ENCODE peak calls at places on chromosomes 11 and 22, in four cellular contexts. R is epithelial cell of proximal tubule, M is mesothelial cell of epicardium, U is nephron progenitor cell. K is an unnamed sample.

GRCh38 chr11:96315476-96315875 is 27.5 kb downstream of the MAML2 start:
- DNase-seq in R (no peak), M (no peak), U (no peak), K (no peak)

GRCh38 chr11:87036756-87037449 is 831 bp upstream of the TMEM135 start:
- DNase-seq in R (no peak), M (no peak), U (no peak), K (no peak)

GRCh38 chr11:66324626-66325025 is 7.8 kb upstream of the CD248 start:
- DNase-seq in R (no peak), M (no peak), U (no peak), K (no peak)

GRCh38 chr11:2914475-2915195 is 14.6 kb downstream of the PHLDA2 start:
- DNase-seq in R (no peak), M (no peak), U (no peak), K (no peak)

GRCh38 chr11:7485854-7486425 is 634 bp downstream of the OLFML1 start:
- DNase-seq in R (no peak), M (no peak), U (no peak), K (no peak)

GRCh38 chr11:95863486-95864140 is 60.3 kb downstream of the MTMR2 start:
- DNase-seq in R (no peak), M (no peak), U (no peak), K (no peak)

GRCh38 chr11:20609727-20610707 is 10.6 kb downstream of the SLC6A5 start:
- DNase-seq in R (peak; percentile 61), M (peak; percentile 67), U (peak; percentile 94), K (peak; percentile 91)

GRCh38 chr11:117670443-117670842 is 126.6 kb downstream of the DSCAML1 start:
- DNase-seq in R (no peak), M (no peak), U (no peak), K (no peak)

GRCh38 chr11:80417681-80418080 is 976.9 kb upstream of the TENM4 start:
- DNase-seq in R (no peak), M (no peak), U (no peak), K (no peak)

GRCh38 chr11:26960265-26960664 is 33.6 kb upstream of the FIBIN start:
- DNase-seq in R (no peak), M (no peak), U (no peak), K (no peak)

GRCh38 chr11:64916040-64916847 is 765 bp downstream of the ATG2A start:
- DNase-seq in R (no peak), M (no peak), U (peak; percentile 35), K (no peak)

GRCh38 chr11:67452141-67452952 is at the start of gene GPR152:
- DNase-seq in R (no peak), M (no peak), U (no peak), K (no peak)

GRCh38 chr11:61494341-61495038 is 14.1 kb upstream of the LRRC10B start:
- DNase-seq in R (no peak), M (no peak), U (no peak), K (no peak)

GRCh38 chr11:61109671-61110070 is 7.4 kb downstream of the CD5 start:
- DNase-seq in R (no peak), M (no peak), U (no peak), K (no peak)

GRCh38 chr11:126969865-126970479 is 30.6 kb downstream of the KIRREL3 start:
- DNase-seq in R (no peak), M (no peak), U (peak; percentile 18), K (no peak)

GRCh38 chr22:49404576-49405199 is 423.0 kb downstream of the BRD1 start:
- DNase-seq in R (no peak), M (no peak), U (peak; percentile 31), K (peak; percentile 62)

GRCh38 chr11:110093407-110094297 is 460 bp downstream of the ZC3H12C start:
- DNase-seq in R (no peak), M (peak; percentile 32), U (peak; percentile 61), K (peak; percentile 78)

GRCh38 chr22:48490513-48491411 is 1336.9 kb downstream of the BRD1 start:
- DNase-seq in R (no peak), M (no peak), U (no peak), K (peak; percentile 63)

GRCh38 chr22:41302016-41302767 is 867 bp downstream of the ZC3H7B start:
- DNase-seq in R (no peak), M (peak; percentile 58), U (peak; percentile 75), K (peak; percentile 75)

GRCh38 chr11:65524010-65524746 is 705 bp upstream of the SCYL1 start:
- DNase-seq in R (no peak), M (no peak), U (no peak), K (no peak)

GRCh38 chr22:37803636-37804371 is 3.9 kb upstream of the GCAT start:
- DNase-seq in R (no peak), M (no peak), U (no peak), K (no peak)

GRCh38 chr22:35072939-35073338 is 7.0 kb downstream of the ISX start:
- DNase-seq in R (no peak), M (no peak), U (no peak), K (no peak)

GRCh38 chr11:114847599-114847998 is 169.3 kb downstream of the NXPE2 start:
- DNase-seq in R (no peak), M (no peak), U (no peak), K (no peak)

GRCh38 chr11:14443642-14444041 is 56.0 kb downstream of the COPB1 start:
- DNase-seq in R (no peak), M (no peak), U (no peak), K (no peak)

GRCh38 chr11:27696112-27696511 is 4.1 kb downstream of the BDNF start:
- DNase-seq in R (no peak), M (no peak), U (no peak), K (no peak)

GRCh38 chr11:117064275-117064674 is 34.0 kb downstream of the SIK3 start:
- DNase-seq in R (no peak), M (no peak), U (no peak), K (no peak)

GRCh38 chr22:41480397-41480735 is 11.4 kb downstream of the ACO2 start:
- DNase-seq in R (no peak), M (no peak), U (no peak), K (no peak)

GRCh38 chr22:25645964-25646363 is 81.5 kb downstream of the GRK3 start:
- DNase-seq in R (no peak), M (no peak), U (no peak), K (no peak)

GRCh38 chr22:20205964-20206708 is 55.3 kb upstream of the CCDC188 start:
- DNase-seq in R (no peak), M (no peak), U (no peak), K (no peak)

GRCh38 chr11:73292481-73292880 is 15.6 kb upstream of the ARHGEF17 start:
- DNase-seq in R (no peak), M (no peak), U (no peak), K (no peak)

GRCh38 chr11:117859713-117860112 is 16.7 kb downstream of the FXYD6 start:
- DNase-seq in R (no peak), M (no peak), U (no peak), K (no peak)

GRCh38 chr22:46609175-46609690 is 11.0 kb upstream of the GRAMD4 start:
- DNase-seq in R (no peak), M (no peak), U (no peak), K (no peak)

GRCh38 chr22:46612341-46612903 is 7.8 kb upstream of the GRAMD4 start:
- DNase-seq in R (no peak), M (no peak), U (no peak), K (no peak)

GRCh38 chr22:46611189-46611588 is 9.0 kb upstream of the GRAMD4 start:
- DNase-seq in R (no peak), M (no peak), U (no peak), K (no peak)

GRCh38 chr22:46609724-46610161 is 10.4 kb upstream of the GRAMD4 start:
- DNase-seq in R (no peak), M (no peak), U (no peak), K (no peak)

DNA sequence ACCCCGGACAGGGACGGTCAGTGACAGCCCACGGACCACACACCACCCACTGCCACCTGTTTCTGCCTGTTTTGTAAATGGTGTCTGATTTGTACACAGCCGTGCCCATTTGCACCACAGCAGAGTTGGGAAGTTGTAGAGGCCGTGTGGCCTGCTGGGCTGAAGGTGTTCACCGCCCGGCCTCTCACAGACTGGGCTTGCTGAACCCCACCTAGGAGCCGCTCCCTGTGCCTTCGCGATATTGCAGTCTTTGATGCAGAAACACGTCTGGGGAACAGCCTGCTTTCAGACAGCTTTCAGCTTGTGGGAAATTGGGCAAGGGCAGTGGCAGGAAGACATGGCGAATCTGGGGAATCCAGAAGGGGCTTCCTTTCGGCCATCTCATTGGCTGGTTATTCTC is 9.8 kb upstream of the GRAMD4 start:
- DNase-seq in R (no peak), M (no peak), U (no peak), K (no peak)
- TF ChIP-seq CTCF in R (no peak), M (no peak), U (no peak), K (no peak)

GRCh38 chr11:75597636-75598035 is 35.6 kb downstream of the SERPINH1 start:
- DNase-seq in R (no peak), M (no peak), U (peak; percentile 44), K (no peak)
- TF ChIP-seq CTCF in R (peak; percentile 75), M (no peak), U (peak; percentile 61), K (peak; percentile 73)

GRCh38 chr22:45082795-45083194 is 73.0 kb upstream of the PHF21B start:
- DNase-seq in R (no peak), M (no peak), U (no peak), K (no peak)
- TF ChIP-seq CTCF in R (peak; percentile 42), M (no peak), U (peak; percentile 17), K (peak; percentile 51)

GRCh38 chr11:16942342-16942741 is 71.9 kb downstream of the PLEKHA7 start:
- DNase-seq in R (no peak), M (no peak), U (no peak), K (no peak)

GRCh38 chr11:16946477-16947282 is 67.5 kb downstream of the PLEKHA7 start:
- DNase-seq in R (no peak), M (no peak), U (peak; percentile 15), K (no peak)

GRCh38 chr11:16942917-16943316 is 71.3 kb downstream of the PLEKHA7 start:
- DNase-seq in R (no peak), M (no peak), U (no peak), K (no peak)

GRCh38 chr11:16941935-16942334 is 72.3 kb downstream of the PLEKHA7 start:
- DNase-seq in R (no peak), M (no peak), U (no peak), K (no peak)

GRCh38 chr11:16945671-16946469 is 68.3 kb downstream of the PLEKHA7 start:
- DNase-seq in R (no peak), M (peak; percentile 53), U (peak; percentile 55), K (no peak)
- TF ChIP-seq CTCF in R (peak; percentile 88), M (peak; percentile 34), U (peak; percentile 65), K (peak; percentile 75)

DNA sequence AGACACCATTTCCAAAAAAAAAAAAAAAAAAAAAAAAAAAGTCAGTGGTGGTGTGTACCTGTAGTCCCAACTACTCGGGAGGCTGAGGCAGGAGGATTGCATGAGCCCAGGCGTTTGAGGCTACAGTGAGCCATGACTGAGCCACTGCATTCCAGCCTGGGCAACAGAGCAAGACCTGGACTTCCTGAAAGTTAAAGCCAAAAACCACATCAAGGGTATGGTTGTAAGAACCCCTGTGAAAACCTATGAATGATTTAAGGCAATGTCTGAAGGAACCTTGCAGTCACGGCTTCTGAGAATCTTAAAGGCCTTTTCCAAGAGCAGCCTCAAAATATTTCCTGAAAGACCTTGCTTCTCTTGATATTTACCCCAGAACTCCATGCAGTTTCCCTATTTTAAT is 30.5 kb upstream of the MSANTD2 start:
- DNase-seq in R (no peak), M (no peak), U (no peak), K (no peak)
- TF ChIP-seq CTCF in R (no peak), M (no peak), U (no peak), K (no peak)

GRCh38 chr11:128745296-128746183 is 51.7 kb downstream of the FLI1 start:
- DNase-seq in R (no peak), M (no peak), U (peak; percentile 27), K (no peak)
- TF ChIP-seq CTCF in R (no peak), M (no peak), U (no peak), K (no peak)